ENCODE peak calls at places on chromosomes 12 and 14, in five cellular contexts. One of them, this sample, is unnamed.

GRCh38 chr14:21714318-21714929 is 40.8 kb upstream of the OR4E1 start:
- DNase-seq in neural progenitor cell: no peak
- DNase-seq in psoas muscle: no peak
- DNase-seq in endothelial cell of umbilical vein: no peak
- DNase-seq in fibroblast of the aortic adventitia: no peak
- DNase-seq in this sample: no peak

GRCh38 chr14:90301580-90302181 is 30.1 kb downstream of the NRDE2 start:
- DNase-seq in endothelial cell of umbilical vein: peak
- DNase-seq in psoas muscle: no peak
- DNase-seq in fibroblast of the aortic adventitia: peak
- DNase-seq in neural progenitor cell: peak
- DNase-seq in this sample: peak

GRCh38 chr12:27906658-27907473 is 65.7 kb downstream of the PTHLH start:
- DNase-seq in fibroblast of the aortic adventitia: no peak
- DNase-seq in endothelial cell of umbilical vein: no peak
- DNase-seq in neural progenitor cell: no peak
- DNase-seq in psoas muscle: no peak
- DNase-seq in this sample: peak

GRCh38 chr12:14410841-14411569 is 45.5 kb downstream of the ATF7IP start:
- DNase-seq in fibroblast of the aortic adventitia: peak
- DNase-seq in psoas muscle: no peak
- DNase-seq in endothelial cell of umbilical vein: peak
- DNase-seq in neural progenitor cell: no peak
- DNase-seq in this sample: peak

GRCh38 chr12:27305673-27306504 is 26.7 kb upstream of the BMAL2 start:
- DNase-seq in endothelial cell of umbilical vein: peak
- DNase-seq in neural progenitor cell: peak
- DNase-seq in fibroblast of the aortic adventitia: peak
- DNase-seq in psoas muscle: no peak
- DNase-seq in this sample: peak

GRCh38 chr12:26156201-26156871 is 31.5 kb upstream of the BHLHE41 start:
- DNase-seq in neural progenitor cell: no peak
- DNase-seq in endothelial cell of umbilical vein: no peak
- DNase-seq in psoas muscle: no peak
- DNase-seq in fibroblast of the aortic adventitia: no peak
- DNase-seq in this sample: no peak

GRCh38 chr14:90576981-90577660 is 180.3 kb downstream of the CALM1 start:
- DNase-seq in endothelial cell of umbilical vein: no peak
- DNase-seq in neural progenitor cell: no peak
- DNase-seq in fibroblast of the aortic adventitia: no peak
- DNase-seq in psoas muscle: no peak
- DNase-seq in this sample: peak

GRCh38 chr12:130236421-130236820 is 74.2 kb downstream of the FZD10 start:
- DNase-seq in psoas muscle: no peak
- DNase-seq in endothelial cell of umbilical vein: no peak
- DNase-seq in fibroblast of the aortic adventitia: no peak
- DNase-seq in neural progenitor cell: no peak
- DNase-seq in this sample: no peak

GRCh38 chr14:100067971-100068959 is 3.0 kb downstream of the EVL start:
- DNase-seq in neural progenitor cell: no peak
- DNase-seq in endothelial cell of umbilical vein: peak
- DNase-seq in psoas muscle: peak
- DNase-seq in fibroblast of the aortic adventitia: no peak
- DNase-seq in this sample: peak

GRCh38 chr14:30295980-30296379 is 263.0 kb upstream of the G2E3 start:
- DNase-seq in psoas muscle: no peak
- DNase-seq in neural progenitor cell: no peak
- DNase-seq in fibroblast of the aortic adventitia: no peak
- DNase-seq in endothelial cell of umbilical vein: no peak
- DNase-seq in this sample: no peak

GRCh38 chr14:91957876-91958313 is 10.4 kb upstream of the FBLN5 start:
- DNase-seq in endothelial cell of umbilical vein: no peak
- DNase-seq in neural progenitor cell: no peak
- DNase-seq in fibroblast of the aortic adventitia: no peak
- DNase-seq in psoas muscle: no peak
- DNase-seq in this sample: no peak

GRCh38 chr14:102029956-102030355 is 56.9 kb downstream of the HSP90AA1 start:
- DNase-seq in fibroblast of the aortic adventitia: peak
- DNase-seq in endothelial cell of umbilical vein: no peak
- DNase-seq in psoas muscle: no peak
- DNase-seq in neural progenitor cell: no peak
- DNase-seq in this sample: peak

GRCh38 chr14:95700221-95700976 is 13.5 kb downstream of the TCL1A start:
- DNase-seq in fibroblast of the aortic adventitia: no peak
- DNase-seq in endothelial cell of umbilical vein: no peak
- DNase-seq in psoas muscle: no peak
- DNase-seq in neural progenitor cell: no peak
- DNase-seq in this sample: no peak

GRCh38 chr14:95544588-95544987 is 9.7 kb downstream of the GLRX5 start:
- DNase-seq in psoas muscle: no peak
- DNase-seq in neural progenitor cell: no peak
- DNase-seq in fibroblast of the aortic adventitia: no peak
- DNase-seq in endothelial cell of umbilical vein: no peak
- DNase-seq in this sample: peak

GRCh38 chr12:121223283-121223946 is 13.5 kb downstream of the P2RX4 start:
- DNase-seq in fibroblast of the aortic adventitia: no peak
- DNase-seq in endothelial cell of umbilical vein: no peak
- DNase-seq in psoas muscle: no peak
- DNase-seq in neural progenitor cell: no peak
- DNase-seq in this sample: no peak

GRCh38 chr14:64737391-64738305 is 33.4 kb downstream of the PLEKHG3 start:
- DNase-seq in endothelial cell of umbilical vein: no peak
- DNase-seq in psoas muscle: no peak
- DNase-seq in fibroblast of the aortic adventitia: no peak
- DNase-seq in neural progenitor cell: no peak
- DNase-seq in this sample: no peak

GRCh38 chr12:130644124-130644523 is 72.0 kb downstream of the RIMBP2 start:
- DNase-seq in fibroblast of the aortic adventitia: no peak
- DNase-seq in neural progenitor cell: no peak
- DNase-seq in psoas muscle: no peak
- DNase-seq in endothelial cell of umbilical vein: no peak
- DNase-seq in this sample: no peak

GRCh38 chr12:113479578-113480335 is 8.1 kb upstream of the LHX5 start:
- DNase-seq in endothelial cell of umbilical vein: peak
- DNase-seq in fibroblast of the aortic adventitia: peak
- DNase-seq in neural progenitor cell: peak
- DNase-seq in psoas muscle: no peak
- DNase-seq in this sample: peak

GRCh38 chr12:120650249-120650690 is 9.8 kb downstream of the CABP1 start:
- DNase-seq in endothelial cell of umbilical vein: no peak
- DNase-seq in fibroblast of the aortic adventitia: no peak
- DNase-seq in psoas muscle: no peak
- DNase-seq in neural progenitor cell: no peak
- DNase-seq in this sample: no peak

GRCh38 chr14:56131865-56132830 is 13.9 kb downstream of the PELI2 start:
- DNase-seq in endothelial cell of umbilical vein: no peak
- DNase-seq in fibroblast of the aortic adventitia: no peak
- DNase-seq in psoas muscle: no peak
- DNase-seq in neural progenitor cell: peak
- DNase-seq in this sample: peak

GRCh38 chr12:53972152-53972702 is 699 bp upstream of the HOXC11 start:
- DNase-seq in endothelial cell of umbilical vein: no peak
- DNase-seq in psoas muscle: no peak
- DNase-seq in neural progenitor cell: no peak
- DNase-seq in fibroblast of the aortic adventitia: no peak
- DNase-seq in this sample: peak

GRCh38 chr12:1425396-1425729 is 169.0 kb downstream of the FBXL14 start:
- DNase-seq in endothelial cell of umbilical vein: no peak
- DNase-seq in neural progenitor cell: no peak
- DNase-seq in psoas muscle: no peak
- DNase-seq in fibroblast of the aortic adventitia: no peak
- DNase-seq in this sample: no peak

GRCh38 chr14:102182901-102183619 is 43.4 kb downstream of the WDR20 start:
- DNase-seq in fibroblast of the aortic adventitia: peak
- DNase-seq in neural progenitor cell: no peak
- DNase-seq in endothelial cell of umbilical vein: no peak
- DNase-seq in psoas muscle: no peak
- DNase-seq in this sample: peak

GRCh38 chr14:59698793-59699192 is 122.2 kb upstream of the CCDC175 start:
- DNase-seq in neural progenitor cell: no peak
- DNase-seq in psoas muscle: no peak
- DNase-seq in fibroblast of the aortic adventitia: peak
- DNase-seq in endothelial cell of umbilical vein: no peak
- DNase-seq in this sample: peak

GRCh38 chr14:28629328-28630004 is 137.1 kb upstream of the FOXG1 start:
- DNase-seq in fibroblast of the aortic adventitia: no peak
- DNase-seq in neural progenitor cell: no peak
- DNase-seq in psoas muscle: no peak
- DNase-seq in endothelial cell of umbilical vein: no peak
- DNase-seq in this sample: no peak

GRCh38 chr14:77923131-77923933 is 123.4 kb downstream of the ADCK1 start:
- DNase-seq in neural progenitor cell: no peak
- DNase-seq in fibroblast of the aortic adventitia: no peak
- DNase-seq in endothelial cell of umbilical vein: no peak
- DNase-seq in psoas muscle: no peak
- DNase-seq in this sample: no peak

GRCh38 chr12:68617160-68617926 is 6.6 kb downstream of the RAP1B start:
- DNase-seq in neural progenitor cell: no peak
- DNase-seq in psoas muscle: no peak
- DNase-seq in fibroblast of the aortic adventitia: peak
- DNase-seq in endothelial cell of umbilical vein: no peak
- DNase-seq in this sample: peak

GRCh38 chr14:33016611-33017010 is 77.9 kb downstream of the NPAS3 start:
- DNase-seq in neural progenitor cell: no peak
- DNase-seq in psoas muscle: no peak
- DNase-seq in fibroblast of the aortic adventitia: no peak
- DNase-seq in endothelial cell of umbilical vein: no peak
- DNase-seq in this sample: no peak

GRCh38 chr14:49461529-49462401 is 124.4 kb downstream of the RPS29 start:
- DNase-seq in fibroblast of the aortic adventitia: peak
- DNase-seq in psoas muscle: no peak
- DNase-seq in neural progenitor cell: peak
- DNase-seq in endothelial cell of umbilical vein: peak
- DNase-seq in this sample: peak

GRCh38 chr12:5437122-5437521 is 5.2 kb downstream of the NTF3 start:
- DNase-seq in neural progenitor cell: no peak
- DNase-seq in psoas muscle: no peak
- DNase-seq in endothelial cell of umbilical vein: no peak
- DNase-seq in fibroblast of the aortic adventitia: no peak
- DNase-seq in this sample: no peak

GRCh38 chr12:5433840-5434646 is 2.1 kb downstream of the NTF3 start:
- DNase-seq in psoas muscle: no peak
- DNase-seq in neural progenitor cell: peak
- DNase-seq in fibroblast of the aortic adventitia: no peak
- DNase-seq in endothelial cell of umbilical vein: no peak
- DNase-seq in this sample: no peak

GRCh38 chr12:5434647-5434968 is 2.7 kb downstream of the NTF3 start:
- DNase-seq in endothelial cell of umbilical vein: no peak
- DNase-seq in psoas muscle: no peak
- DNase-seq in neural progenitor cell: no peak
- DNase-seq in fibroblast of the aortic adventitia: no peak
- DNase-seq in this sample: no peak

GRCh38 chr12:5433081-5433839 is 1.4 kb downstream of the NTF3 start:
- DNase-seq in psoas muscle: no peak
- DNase-seq in fibroblast of the aortic adventitia: no peak
- DNase-seq in neural progenitor cell: peak
- DNase-seq in endothelial cell of umbilical vein: no peak
- DNase-seq in this sample: no peak

DNA sequence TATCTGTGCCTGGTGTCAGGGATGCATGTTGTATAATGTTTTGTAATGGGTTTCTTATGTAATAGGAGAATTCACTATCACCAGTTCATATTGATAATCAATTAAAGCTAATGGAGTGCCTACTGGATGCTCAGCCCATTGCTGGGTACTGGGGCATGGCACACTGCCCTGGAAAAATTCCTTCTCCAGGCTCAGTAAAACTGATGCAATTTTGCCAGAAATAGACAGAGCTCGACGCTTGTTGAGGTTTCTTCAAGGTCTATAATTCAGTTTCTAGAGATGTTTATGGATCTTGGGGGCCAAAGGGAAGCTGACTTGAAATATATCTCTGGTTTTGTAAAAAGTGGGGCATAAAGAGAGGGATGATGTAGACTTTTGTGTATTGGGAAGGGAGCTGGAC is 3.3 kb downstream of the NTF3 start:
- DNase-seq in neural progenitor cell: no peak
- DNase-seq in endothelial cell of umbilical vein: no peak
- DNase-seq in fibroblast of the aortic adventitia: no peak
- DNase-seq in psoas muscle: no peak
- DNase-seq in this sample: no peak
- H3K4me3 ChIP-seq in neural progenitor cell: no peak
- H3K4me3 ChIP-seq in endothelial cell of umbilical vein: no peak
- H3K4me3 ChIP-seq in fibroblast of the aortic adventitia: no peak
- H3K4me3 ChIP-seq in psoas muscle: no peak
- H3K4me3 ChIP-seq in this sample: no peak

GRCh38 chr12:48002179-48002601 is 2.1 kb downstream of the COL2A1 start:
- DNase-seq in psoas muscle: no peak
- DNase-seq in neural progenitor cell: peak
- DNase-seq in endothelial cell of umbilical vein: no peak
- DNase-seq in fibroblast of the aortic adventitia: peak
- DNase-seq in this sample: no peak

GRCh38 chr12:48004039-48004940 is at the start of gene COL2A1:
- DNase-seq in endothelial cell of umbilical vein: peak
- DNase-seq in psoas muscle: peak
- DNase-seq in fibroblast of the aortic adventitia: peak
- DNase-seq in neural progenitor cell: peak
- DNase-seq in this sample: no peak

GRCh38 chr12:48002773-48003218 is 1.5 kb downstream of the COL2A1 start:
- DNase-seq in psoas muscle: peak
- DNase-seq in neural progenitor cell: peak
- DNase-seq in fibroblast of the aortic adventitia: peak
- DNase-seq in endothelial cell of umbilical vein: peak
- DNase-seq in this sample: peak

GRCh38 chr12:48004941-48005749 is 869 bp upstream of the COL2A1 start:
- DNase-seq in endothelial cell of umbilical vein: no peak
- DNase-seq in neural progenitor cell: peak
- DNase-seq in fibroblast of the aortic adventitia: no peak
- DNase-seq in psoas muscle: no peak
- DNase-seq in this sample: no peak

GRCh38 chr12:48003226-48004038 is 844 bp downstream of the COL2A1 start:
- DNase-seq in endothelial cell of umbilical vein: peak
- DNase-seq in fibroblast of the aortic adventitia: peak
- DNase-seq in neural progenitor cell: peak
- DNase-seq in psoas muscle: no peak
- DNase-seq in this sample: no peak
- H3K4me3 ChIP-seq in endothelial cell of umbilical vein: no peak
- H3K4me3 ChIP-seq in fibroblast of the aortic adventitia: no peak
- H3K4me3 ChIP-seq in neural progenitor cell: peak
- H3K4me3 ChIP-seq in psoas muscle: peak
- H3K4me3 ChIP-seq in this sample: no peak

GRCh38 chr14:23566112-23566781 is 1.3 kb downstream of the AP1G2 start:
- DNase-seq in fibroblast of the aortic adventitia: no peak
- DNase-seq in neural progenitor cell: no peak
- DNase-seq in endothelial cell of umbilical vein: no peak
- DNase-seq in psoas muscle: no peak
- DNase-seq in this sample: no peak
- H3K4me3 ChIP-seq in fibroblast of the aortic adventitia: no peak
- H3K4me3 ChIP-seq in neural progenitor cell: peak
- H3K4me3 ChIP-seq in endothelial cell of umbilical vein: no peak
- H3K4me3 ChIP-seq in psoas muscle: peak
- H3K4me3 ChIP-seq in this sample: no peak

GRCh38 chr14:105059917-105060565 is 5.2 kb downstream of the GPR132 start:
- DNase-seq in endothelial cell of umbilical vein: no peak
- DNase-seq in psoas muscle: no peak
- DNase-seq in fibroblast of the aortic adventitia: no peak
- DNase-seq in neural progenitor cell: no peak
- DNase-seq in this sample: no peak
- H3K4me3 ChIP-seq in endothelial cell of umbilical vein: no peak
- H3K4me3 ChIP-seq in psoas muscle: no peak
- H3K4me3 ChIP-seq in fibroblast of the aortic adventitia: no peak
- H3K4me3 ChIP-seq in neural progenitor cell: no peak
- H3K4me3 ChIP-seq in this sample: no peak